ENCODE peak calls at places on chromosomes 6 and 20, in nine cellular contexts. One of them, this sample, is unnamed.

GRCh38 chr6:121868191-121868590 is 432.7 kb downstream of the GJA1 start:
- DNase-seq in OCI-LY7: no peak
- DNase-seq in upper lobe of left lung: no peak
- DNase-seq in IMR-90: peak; percentile 44
- DNase-seq in ascending aorta: no peak
- DNase-seq in K562: no peak
- DNase-seq in esophagus muscularis mucosa: no peak
- DNase-seq in ovary: no peak
- DNase-seq in AG04450: no peak
- DNase-seq in this sample: no peak

GRCh38 chr20:34829191-34829590 is 3.7 kb upstream of the NCOA6 start:
- DNase-seq in OCI-LY7: peak; percentile 21
- DNase-seq in upper lobe of left lung: no peak
- DNase-seq in IMR-90: no peak
- DNase-seq in ascending aorta: no peak
- DNase-seq in K562: no peak
- DNase-seq in esophagus muscularis mucosa: peak; percentile 37
- DNase-seq in ovary: no peak
- DNase-seq in AG04450: no peak
- DNase-seq in this sample: no peak

GRCh38 chr6:46645265-46645664 is 7.4 kb downstream of the CYP39A1 start:
- DNase-seq in OCI-LY7: no peak
- DNase-seq in upper lobe of left lung: no peak
- DNase-seq in IMR-90: no peak
- DNase-seq in ascending aorta: no peak
- DNase-seq in K562: no peak
- DNase-seq in esophagus muscularis mucosa: no peak
- DNase-seq in ovary: no peak
- DNase-seq in AG04450: no peak
- DNase-seq in this sample: no peak

GRCh38 chr20:44572551-44573500 is 9.6 kb upstream of the PKIG start:
- DNase-seq in OCI-LY7: peak; percentile 46
- DNase-seq in upper lobe of left lung: no peak
- DNase-seq in IMR-90: peak; percentile 89
- DNase-seq in ascending aorta: peak; percentile 80
- DNase-seq in K562: no peak
- DNase-seq in esophagus muscularis mucosa: no peak
- DNase-seq in ovary: peak; percentile 49
- DNase-seq in AG04450: peak; percentile 63
- DNase-seq in this sample: peak; percentile 92

GRCh38 chr6:70375166-70375565 is 38.1 kb upstream of the FAM135A start:
- DNase-seq in OCI-LY7: no peak
- DNase-seq in upper lobe of left lung: no peak
- DNase-seq in IMR-90: peak; percentile 49
- DNase-seq in ascending aorta: no peak
- DNase-seq in K562: no peak
- DNase-seq in esophagus muscularis mucosa: no peak
- DNase-seq in ovary: no peak
- DNase-seq in AG04450: no peak
- DNase-seq in this sample: peak; percentile 69

GRCh38 chr20:3247638-3248037 is 8.6 kb upstream of the SLC4A11 start:
- DNase-seq in OCI-LY7: no peak
- DNase-seq in upper lobe of left lung: no peak
- DNase-seq in IMR-90: no peak
- DNase-seq in ascending aorta: no peak
- DNase-seq in K562: no peak
- DNase-seq in esophagus muscularis mucosa: no peak
- DNase-seq in ovary: no peak
- DNase-seq in AG04450: no peak
- DNase-seq in this sample: no peak

GRCh38 chr6:141562181-141562800 is 570.4 kb upstream of the GJE1 start:
- DNase-seq in OCI-LY7: no peak
- DNase-seq in upper lobe of left lung: peak; percentile 37
- DNase-seq in IMR-90: no peak
- DNase-seq in ascending aorta: peak; percentile 60
- DNase-seq in K562: peak; percentile 16
- DNase-seq in esophagus muscularis mucosa: no peak
- DNase-seq in ovary: peak; percentile 15
- DNase-seq in AG04450: no peak
- DNase-seq in this sample: no peak

GRCh38 chr6:150666071-150666470 is 66.4 kb downstream of the PLEKHG1 start:
- DNase-seq in OCI-LY7: no peak
- DNase-seq in upper lobe of left lung: no peak
- DNase-seq in IMR-90: no peak
- DNase-seq in ascending aorta: no peak
- DNase-seq in K562: no peak
- DNase-seq in esophagus muscularis mucosa: no peak
- DNase-seq in ovary: no peak
- DNase-seq in AG04450: no peak
- DNase-seq in this sample: no peak

GRCh38 chr20:47263502-47264084 is 92.9 kb downstream of the ZMYND8 start:
- DNase-seq in OCI-LY7: peak; percentile 30
- DNase-seq in upper lobe of left lung: no peak
- DNase-seq in IMR-90: no peak
- DNase-seq in ascending aorta: no peak
- DNase-seq in K562: no peak
- DNase-seq in esophagus muscularis mucosa: no peak
- DNase-seq in ovary: no peak
- DNase-seq in AG04450: no peak
- DNase-seq in this sample: no peak

GRCh38 chr20:49852522-49853055 is 40.0 kb downstream of the SLC9A8 start:
- DNase-seq in OCI-LY7: no peak
- DNase-seq in upper lobe of left lung: no peak
- DNase-seq in IMR-90: no peak
- DNase-seq in ascending aorta: no peak
- DNase-seq in K562: no peak
- DNase-seq in esophagus muscularis mucosa: no peak
- DNase-seq in ovary: no peak
- DNase-seq in AG04450: no peak
- DNase-seq in this sample: no peak

GRCh38 chr6:30722280-30723112 is 2.3 kb downstream of the TUBB start:
- DNase-seq in OCI-LY7: peak; percentile 79
- DNase-seq in upper lobe of left lung: no peak
- DNase-seq in IMR-90: peak; percentile 69
- DNase-seq in ascending aorta: peak; percentile 93
- DNase-seq in K562: peak; percentile 81
- DNase-seq in esophagus muscularis mucosa: peak; percentile 97
- DNase-seq in ovary: peak; percentile 86
- DNase-seq in AG04450: no peak
- DNase-seq in this sample: peak; percentile 53

GRCh38 chr6:114707081-114707480 is 364.3 kb upstream of the HS3ST5 start:
- DNase-seq in OCI-LY7: no peak
- DNase-seq in upper lobe of left lung: no peak
- DNase-seq in IMR-90: no peak
- DNase-seq in ascending aorta: no peak
- DNase-seq in K562: no peak
- DNase-seq in esophagus muscularis mucosa: no peak
- DNase-seq in ovary: no peak
- DNase-seq in AG04450: no peak
- DNase-seq in this sample: no peak

GRCh38 chr6:72620866-72621242 is 1.0 kb upstream of the KCNQ5 start:
- DNase-seq in OCI-LY7: peak; percentile 41
- DNase-seq in upper lobe of left lung: peak; percentile 63
- DNase-seq in IMR-90: no peak
- DNase-seq in ascending aorta: no peak
- DNase-seq in K562: no peak
- DNase-seq in esophagus muscularis mucosa: no peak
- DNase-seq in ovary: no peak
- DNase-seq in AG04450: no peak
- DNase-seq in this sample: no peak

GRCh38 chr20:40688129-40689099 is 622 bp downstream of the MAFB start:
- DNase-seq in OCI-LY7: no peak
- DNase-seq in upper lobe of left lung: peak; percentile 88
- DNase-seq in IMR-90: peak; percentile 1
- DNase-seq in ascending aorta: no peak
- DNase-seq in K562: no peak
- DNase-seq in esophagus muscularis mucosa: no peak
- DNase-seq in ovary: peak; percentile 28
- DNase-seq in AG04450: no peak
- DNase-seq in this sample: no peak

GRCh38 chr6:41636803-41637178 is 1.5 kb upstream of the MDFI start:
- DNase-seq in OCI-LY7: no peak
- DNase-seq in upper lobe of left lung: peak; percentile 91
- DNase-seq in IMR-90: no peak
- DNase-seq in ascending aorta: no peak
- DNase-seq in K562: no peak
- DNase-seq in esophagus muscularis mucosa: no peak
- DNase-seq in ovary: peak; percentile 34
- DNase-seq in AG04450: no peak
- DNase-seq in this sample: peak; percentile 92

GRCh38 chr20:17608701-17609497 is 39.0 kb downstream of the DSTN start:
- DNase-seq in OCI-LY7: no peak
- DNase-seq in upper lobe of left lung: no peak
- DNase-seq in IMR-90: no peak
- DNase-seq in ascending aorta: no peak
- DNase-seq in K562: no peak
- DNase-seq in esophagus muscularis mucosa: no peak
- DNase-seq in ovary: no peak
- DNase-seq in AG04450: no peak
- DNase-seq in this sample: no peak

GRCh38 chr20:17611540-17612286 is 41.8 kb downstream of the DSTN start:
- DNase-seq in OCI-LY7: peak; percentile 14
- DNase-seq in upper lobe of left lung: peak; percentile 82
- DNase-seq in IMR-90: no peak
- DNase-seq in ascending aorta: peak; percentile 67
- DNase-seq in K562: no peak
- DNase-seq in esophagus muscularis mucosa: peak; percentile 92
- DNase-seq in ovary: no peak
- DNase-seq in AG04450: no peak
- DNase-seq in this sample: peak; percentile 38

GRCh38 chr20:17611290-17611539 is 41.3 kb downstream of the DSTN start:
- DNase-seq in OCI-LY7: no peak
- DNase-seq in upper lobe of left lung: peak; percentile 51
- DNase-seq in IMR-90: no peak
- DNase-seq in ascending aorta: no peak
- DNase-seq in K562: no peak
- DNase-seq in esophagus muscularis mucosa: no peak
- DNase-seq in ovary: no peak
- DNase-seq in AG04450: no peak
- DNase-seq in this sample: no peak

GRCh38 chr20:17610566-17611289 is 40.9 kb downstream of the DSTN start:
- DNase-seq in OCI-LY7: no peak
- DNase-seq in upper lobe of left lung: peak; percentile 81
- DNase-seq in IMR-90: no peak
- DNase-seq in ascending aorta: peak; percentile 70
- DNase-seq in K562: no peak
- DNase-seq in esophagus muscularis mucosa: peak; percentile 92
- DNase-seq in ovary: no peak
- DNase-seq in AG04450: no peak
- DNase-seq in this sample: no peak

GRCh38 chr20:17609978-17610377 is 40.1 kb downstream of the DSTN start:
- DNase-seq in OCI-LY7: no peak
- DNase-seq in upper lobe of left lung: no peak
- DNase-seq in IMR-90: no peak
- DNase-seq in ascending aorta: peak; percentile 52
- DNase-seq in K562: no peak
- DNase-seq in esophagus muscularis mucosa: no peak
- DNase-seq in ovary: no peak
- DNase-seq in AG04450: no peak
- DNase-seq in this sample: no peak
- H3K27ac ChIP-seq in OCI-LY7: no peak overlapping the region
- H3K27ac ChIP-seq in upper lobe of left lung: peak overlapping the region; percentile 74
- H3K27ac ChIP-seq in IMR-90: no peak overlapping the region
- H3K27ac ChIP-seq in ascending aorta: peak overlapping the region; percentile 84
- H3K27ac ChIP-seq in K562: no peak overlapping the region
- H3K27ac ChIP-seq in esophagus muscularis mucosa: peak overlapping the region; percentile 86
- H3K27ac ChIP-seq in ovary: no peak overlapping the region
- H3K27ac ChIP-seq in AG04450: peak overlapping the region; percentile 48
- H3K27ac ChIP-seq in this sample: peak overlapping the region; percentile 76

DNA sequence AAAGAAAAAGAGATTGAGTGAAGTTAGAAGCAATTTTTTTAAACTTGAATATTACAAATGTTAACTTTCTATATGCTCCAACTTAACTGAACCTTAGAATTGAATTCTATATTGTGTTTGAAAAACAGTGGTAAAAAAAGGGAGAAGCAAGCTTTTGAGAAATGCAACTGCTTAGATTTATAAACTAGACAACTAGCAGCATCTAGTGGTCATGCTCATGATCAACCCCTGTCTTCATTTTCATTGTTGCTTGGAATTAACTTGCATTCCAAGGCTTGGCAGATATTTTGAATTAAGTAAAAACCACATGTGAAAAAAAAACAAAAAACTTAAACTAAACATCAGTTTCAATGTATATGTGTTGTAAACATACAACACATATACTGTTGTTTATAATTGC is 113.1 kb downstream of the C6orf58 start:
- DNase-seq in OCI-LY7: no peak
- DNase-seq in upper lobe of left lung: no peak
- DNase-seq in IMR-90: peak; percentile 28
- DNase-seq in ascending aorta: no peak
- DNase-seq in K562: no peak
- DNase-seq in esophagus muscularis mucosa: no peak
- DNase-seq in ovary: no peak
- DNase-seq in AG04450: peak; percentile 1
- DNase-seq in this sample: peak; percentile 18
- TF ChIP-seq CTCF in OCI-LY7: peak; percentile 51
- TF ChIP-seq CTCF in upper lobe of left lung: no peak
- TF ChIP-seq CTCF in IMR-90: peak; percentile 56
- TF ChIP-seq CTCF in ascending aorta: no peak
- TF ChIP-seq CTCF in K562: no peak
- TF ChIP-seq CTCF in esophagus muscularis mucosa: no peak
- TF ChIP-seq CTCF in ovary: peak; percentile 30
- TF ChIP-seq CTCF in AG04450: peak; percentile 71
- TF ChIP-seq CTCF in this sample: peak; percentile 68

GRCh38 chr6:118325220-118325860 is 222.8 kb upstream of the PLN start:
- DNase-seq in OCI-LY7: no peak
- DNase-seq in upper lobe of left lung: no peak
- DNase-seq in IMR-90: peak; percentile 14
- DNase-seq in ascending aorta: peak; percentile 84
- DNase-seq in K562: peak; percentile 17
- DNase-seq in esophagus muscularis mucosa: no peak
- DNase-seq in ovary: no peak
- DNase-seq in AG04450: no peak
- DNase-seq in this sample: peak; percentile 5
- H3K27ac ChIP-seq in OCI-LY7: no peak overlapping the region
- H3K27ac ChIP-seq in upper lobe of left lung: no peak overlapping the region
- H3K27ac ChIP-seq in IMR-90: no peak overlapping the region
- H3K27ac ChIP-seq in ascending aorta: peak overlapping the region; percentile 79
- H3K27ac ChIP-seq in K562: no peak overlapping the region
- H3K27ac ChIP-seq in esophagus muscularis mucosa: peak overlapping the region; percentile 55
- H3K27ac ChIP-seq in ovary: no peak overlapping the region
- H3K27ac ChIP-seq in AG04450: no peak overlapping the region
- H3K27ac ChIP-seq in this sample: no peak overlapping the region

GRCh38 chr6:109783245-109783990 is 92.3 kb downstream of the FIG4 start:
- DNase-seq in OCI-LY7: no peak
- DNase-seq in upper lobe of left lung: no peak
- DNase-seq in IMR-90: peak; percentile 29
- DNase-seq in ascending aorta: no peak
- DNase-seq in K562: peak; percentile 26
- DNase-seq in esophagus muscularis mucosa: no peak
- DNase-seq in ovary: no peak
- DNase-seq in AG04450: no peak
- DNase-seq in this sample: no peak
- TF ChIP-seq CTCF in OCI-LY7: peak; percentile 59
- TF ChIP-seq CTCF in upper lobe of left lung: no peak
- TF ChIP-seq CTCF in IMR-90: peak; percentile 38
- TF ChIP-seq CTCF in ascending aorta: no peak
- TF ChIP-seq CTCF in K562: peak; percentile 80
- TF ChIP-seq CTCF in esophagus muscularis mucosa: no peak
- TF ChIP-seq CTCF in ovary: no peak
- TF ChIP-seq CTCF in AG04450: peak; percentile 23
- TF ChIP-seq CTCF in this sample: no peak